ENCODE peak calls at places on chromosomes 1 and 21, in seven cellular contexts. One of them, this sample, is unnamed.

GRCh38 chr21:28230559-28230958 is 762.1 kb downstream of the LTN1 start:
- DNase-seq in C1 segment of cervical spinal cord: no peak
- DNase-seq in putamen: no peak
- DNase-seq in OCI-LY7: no peak
- DNase-seq in NCI-H748 treated with DMSO at 0.1 percent for 48 hours: no peak
- DNase-seq in neuronal stem cell: no peak
- DNase-seq in memory B cell: no peak
- DNase-seq in this sample: no peak

GRCh38 chr1:192983349-192983980 is 75.7 kb downstream of the UCHL5 start:
- DNase-seq in neuronal stem cell: no peak
- DNase-seq in memory B cell: no peak
- DNase-seq in NCI-H748 treated with DMSO at 0.1 percent for 48 hours: no peak
- DNase-seq in putamen: no peak
- DNase-seq in OCI-LY7: no peak
- DNase-seq in C1 segment of cervical spinal cord: no peak
- DNase-seq in this sample: no peak

GRCh38 chr1:46621930-46622329 is 5.3 kb upstream of the MOB3C start:
- DNase-seq in neuronal stem cell: no peak
- DNase-seq in putamen: no peak
- DNase-seq in memory B cell: no peak
- DNase-seq in NCI-H748 treated with DMSO at 0.1 percent for 48 hours: no peak
- DNase-seq in OCI-LY7: no peak
- DNase-seq in C1 segment of cervical spinal cord: no peak
- DNase-seq in this sample: peak; percentile 53

GRCh38 chr1:166390406-166390805 is 223.6 kb upstream of the FAM78B start:
- DNase-seq in OCI-LY7: no peak
- DNase-seq in putamen: no peak
- DNase-seq in NCI-H748 treated with DMSO at 0.1 percent for 48 hours: no peak
- DNase-seq in neuronal stem cell: no peak
- DNase-seq in memory B cell: no peak
- DNase-seq in C1 segment of cervical spinal cord: no peak
- DNase-seq in this sample: no peak

GRCh38 chr21:38315155-38315554 is 58.4 kb downstream of the KCNJ15 start:
- DNase-seq in neuronal stem cell: no peak
- DNase-seq in OCI-LY7: no peak
- DNase-seq in C1 segment of cervical spinal cord: no peak
- DNase-seq in NCI-H748 treated with DMSO at 0.1 percent for 48 hours: no peak
- DNase-seq in putamen: no peak
- DNase-seq in memory B cell: no peak
- DNase-seq in this sample: peak; percentile 41

GRCh38 chr1:155127105-155127671 is 488 bp upstream of the EFNA1 start:
- DNase-seq in NCI-H748 treated with DMSO at 0.1 percent for 48 hours: peak; percentile 50
- DNase-seq in memory B cell: no peak
- DNase-seq in OCI-LY7: no peak
- DNase-seq in putamen: peak; percentile 97
- DNase-seq in neuronal stem cell: no peak
- DNase-seq in C1 segment of cervical spinal cord: peak; percentile 95
- DNase-seq in this sample: peak; percentile 51

GRCh38 chr1:215793210-215793609 is 226.1 kb downstream of the KCTD3 start:
- DNase-seq in C1 segment of cervical spinal cord: no peak
- DNase-seq in putamen: no peak
- DNase-seq in neuronal stem cell: no peak
- DNase-seq in OCI-LY7: no peak
- DNase-seq in NCI-H748 treated with DMSO at 0.1 percent for 48 hours: no peak
- DNase-seq in memory B cell: no peak
- DNase-seq in this sample: peak; percentile 24

GRCh38 chr1:192580351-192580962 is 4.9 kb downstream of the RGS1 start:
- DNase-seq in neuronal stem cell: no peak
- DNase-seq in C1 segment of cervical spinal cord: no peak
- DNase-seq in memory B cell: no peak
- DNase-seq in NCI-H748 treated with DMSO at 0.1 percent for 48 hours: no peak
- DNase-seq in putamen: no peak
- DNase-seq in OCI-LY7: peak; percentile 48
- DNase-seq in this sample: peak; percentile 63

GRCh38 chr1:49197081-49197480 is 420.4 kb upstream of the BEND5 start:
- DNase-seq in putamen: no peak
- DNase-seq in C1 segment of cervical spinal cord: no peak
- DNase-seq in memory B cell: no peak
- DNase-seq in neuronal stem cell: no peak
- DNase-seq in OCI-LY7: no peak
- DNase-seq in NCI-H748 treated with DMSO at 0.1 percent for 48 hours: no peak
- DNase-seq in this sample: peak; percentile 51

GRCh38 chr1:58679463-58679862 is 20.4 kb downstream of the MYSM1 start:
- DNase-seq in C1 segment of cervical spinal cord: no peak
- DNase-seq in OCI-LY7: no peak
- DNase-seq in NCI-H748 treated with DMSO at 0.1 percent for 48 hours: no peak
- DNase-seq in memory B cell: no peak
- DNase-seq in neuronal stem cell: no peak
- DNase-seq in putamen: no peak
- DNase-seq in this sample: no peak

GRCh38 chr1:66402194-66402593 is 131.8 kb upstream of the SGIP1 start:
- DNase-seq in putamen: peak; percentile 48
- DNase-seq in memory B cell: peak; percentile 82
- DNase-seq in OCI-LY7: peak; percentile 99
- DNase-seq in C1 segment of cervical spinal cord: no peak
- DNase-seq in NCI-H748 treated with DMSO at 0.1 percent for 48 hours: no peak
- DNase-seq in neuronal stem cell: no peak
- DNase-seq in this sample: peak; percentile 65

GRCh38 chr1:67261646-67262045 is 46.0 kb upstream of the IL12RB2 start:
- DNase-seq in C1 segment of cervical spinal cord: no peak
- DNase-seq in memory B cell: no peak
- DNase-seq in putamen: no peak
- DNase-seq in OCI-LY7: peak; percentile 17
- DNase-seq in NCI-H748 treated with DMSO at 0.1 percent for 48 hours: no peak
- DNase-seq in neuronal stem cell: no peak
- DNase-seq in this sample: no peak

GRCh38 chr1:235473808-235474207 is 30.4 kb downstream of the B3GALNT2 start:
- DNase-seq in C1 segment of cervical spinal cord: no peak
- DNase-seq in neuronal stem cell: no peak
- DNase-seq in NCI-H748 treated with DMSO at 0.1 percent for 48 hours: no peak
- DNase-seq in OCI-LY7: no peak
- DNase-seq in memory B cell: no peak
- DNase-seq in putamen: no peak
- DNase-seq in this sample: no peak

GRCh38 chr1:18653922-18654321 is 23.3 kb downstream of the PAX7 start:
- DNase-seq in OCI-LY7: no peak
- DNase-seq in C1 segment of cervical spinal cord: no peak
- DNase-seq in memory B cell: no peak
- DNase-seq in neuronal stem cell: no peak
- DNase-seq in putamen: no peak
- DNase-seq in NCI-H748 treated with DMSO at 0.1 percent for 48 hours: no peak
- DNase-seq in this sample: no peak

GRCh38 chr1:211654838-211655787 is 20.3 kb downstream of the NEK2 start:
- DNase-seq in neuronal stem cell: peak; percentile 79
- DNase-seq in memory B cell: peak; percentile 81
- DNase-seq in C1 segment of cervical spinal cord: peak; percentile 69
- DNase-seq in NCI-H748 treated with DMSO at 0.1 percent for 48 hours: peak; percentile 61
- DNase-seq in OCI-LY7: peak; percentile 80
- DNase-seq in putamen: peak; percentile 79
- DNase-seq in this sample: peak; percentile 88

GRCh38 chr21:31258073-31258472 is 86.0 kb downstream of the TIAM1 start:
- DNase-seq in NCI-H748 treated with DMSO at 0.1 percent for 48 hours: no peak
- DNase-seq in OCI-LY7: no peak
- DNase-seq in neuronal stem cell: no peak
- DNase-seq in C1 segment of cervical spinal cord: no peak
- DNase-seq in memory B cell: no peak
- DNase-seq in putamen: no peak
- DNase-seq in this sample: peak; percentile 9

GRCh38 chr1:117339866-117340357 is 27.3 kb upstream of the MAN1A2 start:
- DNase-seq in OCI-LY7: peak; percentile 17
- DNase-seq in memory B cell: no peak
- DNase-seq in C1 segment of cervical spinal cord: no peak
- DNase-seq in NCI-H748 treated with DMSO at 0.1 percent for 48 hours: no peak
- DNase-seq in putamen: no peak
- DNase-seq in neuronal stem cell: no peak
- DNase-seq in this sample: peak; percentile 82

GRCh38 chr1:32539584-32540571 is 651 bp downstream of the ZBTB8A start:
- DNase-seq in memory B cell: peak; percentile 10
- DNase-seq in NCI-H748 treated with DMSO at 0.1 percent for 48 hours: no peak
- DNase-seq in neuronal stem cell: peak; percentile 45
- DNase-seq in OCI-LY7: peak; percentile 11
- DNase-seq in putamen: peak; percentile 20
- DNase-seq in C1 segment of cervical spinal cord: peak; percentile 7
- DNase-seq in this sample: peak; percentile 45

GRCh38 chr1:116502915-116503314 is 67.9 kb downstream of the CD58 start:
- DNase-seq in OCI-LY7: no peak
- DNase-seq in C1 segment of cervical spinal cord: no peak
- DNase-seq in NCI-H748 treated with DMSO at 0.1 percent for 48 hours: no peak
- DNase-seq in neuronal stem cell: no peak
- DNase-seq in putamen: no peak
- DNase-seq in memory B cell: no peak
- DNase-seq in this sample: no peak

GRCh38 chr1:91768786-91769697 is 116.9 kb downstream of the TGFBR3 start:
- DNase-seq in OCI-LY7: no peak
- DNase-seq in memory B cell: no peak
- DNase-seq in neuronal stem cell: no peak
- DNase-seq in NCI-H748 treated with DMSO at 0.1 percent for 48 hours: no peak
- DNase-seq in putamen: no peak
- DNase-seq in C1 segment of cervical spinal cord: no peak
- DNase-seq in this sample: no peak

GRCh38 chr21:31354604-31355443 is 10.8 kb upstream of the TIAM1 start:
- DNase-seq in neuronal stem cell: no peak
- DNase-seq in putamen: no peak
- DNase-seq in memory B cell: no peak
- DNase-seq in C1 segment of cervical spinal cord: peak; percentile 34
- DNase-seq in OCI-LY7: no peak
- DNase-seq in NCI-H748 treated with DMSO at 0.1 percent for 48 hours: no peak
- DNase-seq in this sample: peak; percentile 38

GRCh38 chr1:161357073-161357472 is 10.6 kb downstream of the CFAP126 start:
- DNase-seq in NCI-H748 treated with DMSO at 0.1 percent for 48 hours: no peak
- DNase-seq in putamen: no peak
- DNase-seq in OCI-LY7: no peak
- DNase-seq in memory B cell: no peak
- DNase-seq in neuronal stem cell: no peak
- DNase-seq in C1 segment of cervical spinal cord: no peak
- DNase-seq in this sample: no peak

GRCh38 chr1:17148950-17149608 is 29.8 kb upstream of the PADI2 start:
- DNase-seq in neuronal stem cell: no peak
- DNase-seq in putamen: no peak
- DNase-seq in C1 segment of cervical spinal cord: no peak
- DNase-seq in memory B cell: no peak
- DNase-seq in OCI-LY7: no peak
- DNase-seq in NCI-H748 treated with DMSO at 0.1 percent for 48 hours: no peak
- DNase-seq in this sample: peak; percentile 27

This sample was measured in fibroblast of villous mesenchyme.